ENCODE peak calls at places on chromosome 15, in four cellular contexts. One of them, this sample, is unnamed.
A peak's percentile ranks its signal among the peaks of the same experiment; 100 is the strongest.

GRCh38 chr15:59283717-59284336 is 77.2 kb downstream of the LDHAL6B start:
- DNase-seq in activated CD4-positive, alpha-beta T cell treated with anti-CD3 and anti-CD28 coated beads, Interleukin-2, amount 50 U/mL, for 48 hours: no peak
- DNase-seq in PC-3: peak; percentile 98
- DNase-seq in activated CD4-positive, CD25-positive, alpha-beta regulatory T cell treated with anti-CD3 and anti-CD28 coated beads, Interleukin-2, amount 50 U/mL, for 72 hours: no peak
- DNase-seq in this sample: no peak

GRCh38 chr15:71259866-71260265 is 144.6 kb downstream of the THSD4 start:
- DNase-seq in activated CD4-positive, alpha-beta T cell treated with anti-CD3 and anti-CD28 coated beads, Interleukin-2, amount 50 U/mL, for 48 hours: no peak
- DNase-seq in PC-3: no peak
- DNase-seq in activated CD4-positive, CD25-positive, alpha-beta regulatory T cell treated with anti-CD3 and anti-CD28 coated beads, Interleukin-2, amount 50 U/mL, for 72 hours: no peak
- DNase-seq in this sample: no peak

GRCh38 chr15:98561169-98561941 is 87.0 kb upstream of the IGF1R start:
- DNase-seq in activated CD4-positive, alpha-beta T cell treated with anti-CD3 and anti-CD28 coated beads, Interleukin-2, amount 50 U/mL, for 48 hours: no peak
- DNase-seq in PC-3: no peak
- DNase-seq in activated CD4-positive, CD25-positive, alpha-beta regulatory T cell treated with anti-CD3 and anti-CD28 coated beads, Interleukin-2, amount 50 U/mL, for 72 hours: no peak
- DNase-seq in this sample: no peak

GRCh38 chr15:58331562-58331902 is 100.3 kb upstream of the LIPC start:
- DNase-seq in activated CD4-positive, alpha-beta T cell treated with anti-CD3 and anti-CD28 coated beads, Interleukin-2, amount 50 U/mL, for 48 hours: no peak
- DNase-seq in PC-3: no peak
- DNase-seq in activated CD4-positive, CD25-positive, alpha-beta regulatory T cell treated with anti-CD3 and anti-CD28 coated beads, Interleukin-2, amount 50 U/mL, for 72 hours: no peak
- DNase-seq in this sample: no peak

GRCh38 chr15:70268698-70269251 is 171.1 kb upstream of the TLE3 start:
- DNase-seq in activated CD4-positive, alpha-beta T cell treated with anti-CD3 and anti-CD28 coated beads, Interleukin-2, amount 50 U/mL, for 48 hours: no peak
- DNase-seq in PC-3: no peak
- DNase-seq in activated CD4-positive, CD25-positive, alpha-beta regulatory T cell treated with anti-CD3 and anti-CD28 coated beads, Interleukin-2, amount 50 U/mL, for 72 hours: no peak
- DNase-seq in this sample: no peak

GRCh38 chr15:89998141-89998661 is 2.9 kb upstream of the ZNF710 start:
- DNase-seq in activated CD4-positive, alpha-beta T cell treated with anti-CD3 and anti-CD28 coated beads, Interleukin-2, amount 50 U/mL, for 48 hours: no peak
- DNase-seq in PC-3: peak; percentile 87
- DNase-seq in activated CD4-positive, CD25-positive, alpha-beta regulatory T cell treated with anti-CD3 and anti-CD28 coated beads, Interleukin-2, amount 50 U/mL, for 72 hours: no peak
- DNase-seq in this sample: no peak

GRCh38 chr15:36401586-36401966 is 177.8 kb upstream of the CDIN1 start:
- DNase-seq in activated CD4-positive, alpha-beta T cell treated with anti-CD3 and anti-CD28 coated beads, Interleukin-2, amount 50 U/mL, for 48 hours: no peak
- DNase-seq in PC-3: no peak
- DNase-seq in activated CD4-positive, CD25-positive, alpha-beta regulatory T cell treated with anti-CD3 and anti-CD28 coated beads, Interleukin-2, amount 50 U/mL, for 72 hours: no peak
- DNase-seq in this sample: no peak

GRCh38 chr15:52102468-52102867 is 10.1 kb downstream of the BCL2L10 start:
- DNase-seq in activated CD4-positive, alpha-beta T cell treated with anti-CD3 and anti-CD28 coated beads, Interleukin-2, amount 50 U/mL, for 48 hours: no peak
- DNase-seq in PC-3: peak; percentile 20
- DNase-seq in activated CD4-positive, CD25-positive, alpha-beta regulatory T cell treated with anti-CD3 and anti-CD28 coated beads, Interleukin-2, amount 50 U/mL, for 72 hours: no peak
- DNase-seq in this sample: no peak

GRCh38 chr15:67148196-67148701 is 82.8 kb downstream of the SMAD3 start:
- DNase-seq in activated CD4-positive, alpha-beta T cell treated with anti-CD3 and anti-CD28 coated beads, Interleukin-2, amount 50 U/mL, for 48 hours: no peak
- DNase-seq in PC-3: peak; percentile 94
- DNase-seq in activated CD4-positive, CD25-positive, alpha-beta regulatory T cell treated with anti-CD3 and anti-CD28 coated beads, Interleukin-2, amount 50 U/mL, for 72 hours: no peak
- DNase-seq in this sample: no peak

GRCh38 chr15:72491768-72492167 is 17.6 kb downstream of the ARIH1 start:
- DNase-seq in activated CD4-positive, alpha-beta T cell treated with anti-CD3 and anti-CD28 coated beads, Interleukin-2, amount 50 U/mL, for 48 hours: no peak
- DNase-seq in PC-3: peak; percentile 72
- DNase-seq in activated CD4-positive, CD25-positive, alpha-beta regulatory T cell treated with anti-CD3 and anti-CD28 coated beads, Interleukin-2, amount 50 U/mL, for 72 hours: no peak
- DNase-seq in this sample: no peak

GRCh38 chr15:41996921-41997592 is 23.8 kb downstream of the PLA2G4E start:
- DNase-seq in activated CD4-positive, alpha-beta T cell treated with anti-CD3 and anti-CD28 coated beads, Interleukin-2, amount 50 U/mL, for 48 hours: no peak
- DNase-seq in PC-3: no peak
- DNase-seq in activated CD4-positive, CD25-positive, alpha-beta regulatory T cell treated with anti-CD3 and anti-CD28 coated beads, Interleukin-2, amount 50 U/mL, for 72 hours: no peak
- DNase-seq in this sample: no peak

GRCh38 chr15:82999905-83000671 is 11.4 kb downstream of the C15orf40 start:
- DNase-seq in activated CD4-positive, alpha-beta T cell treated with anti-CD3 and anti-CD28 coated beads, Interleukin-2, amount 50 U/mL, for 48 hours: peak; percentile 21
- DNase-seq in PC-3: peak; percentile 75
- DNase-seq in activated CD4-positive, CD25-positive, alpha-beta regulatory T cell treated with anti-CD3 and anti-CD28 coated beads, Interleukin-2, amount 50 U/mL, for 72 hours: no peak
- DNase-seq in this sample: no peak

GRCh38 chr15:33098082-33099058 is 96.1 kb downstream of the FMN1 start:
- DNase-seq in activated CD4-positive, alpha-beta T cell treated with anti-CD3 and anti-CD28 coated beads, Interleukin-2, amount 50 U/mL, for 48 hours: no peak
- DNase-seq in PC-3: peak; percentile 95
- DNase-seq in activated CD4-positive, CD25-positive, alpha-beta regulatory T cell treated with anti-CD3 and anti-CD28 coated beads, Interleukin-2, amount 50 U/mL, for 72 hours: no peak
- DNase-seq in this sample: no peak

GRCh38 chr15:37981781-37982180 is 47.3 kb downstream of the TMCO5A start:
- DNase-seq in activated CD4-positive, alpha-beta T cell treated with anti-CD3 and anti-CD28 coated beads, Interleukin-2, amount 50 U/mL, for 48 hours: no peak
- DNase-seq in PC-3: peak; percentile 57
- DNase-seq in activated CD4-positive, CD25-positive, alpha-beta regulatory T cell treated with anti-CD3 and anti-CD28 coated beads, Interleukin-2, amount 50 U/mL, for 72 hours: no peak
- DNase-seq in this sample: no peak

GRCh38 chr15:70066422-70066821 is 31.3 kb downstream of the TLE3 start:
- DNase-seq in activated CD4-positive, alpha-beta T cell treated with anti-CD3 and anti-CD28 coated beads, Interleukin-2, amount 50 U/mL, for 48 hours: no peak
- DNase-seq in PC-3: no peak
- DNase-seq in activated CD4-positive, CD25-positive, alpha-beta regulatory T cell treated with anti-CD3 and anti-CD28 coated beads, Interleukin-2, amount 50 U/mL, for 72 hours: no peak
- DNase-seq in this sample: no peak

GRCh38 chr15:31279221-31280036 is 47.2 kb upstream of the KLF13 start:
- DNase-seq in activated CD4-positive, alpha-beta T cell treated with anti-CD3 and anti-CD28 coated beads, Interleukin-2, amount 50 U/mL, for 48 hours: no peak
- DNase-seq in PC-3: no peak
- DNase-seq in activated CD4-positive, CD25-positive, alpha-beta regulatory T cell treated with anti-CD3 and anti-CD28 coated beads, Interleukin-2, amount 50 U/mL, for 72 hours: no peak
- DNase-seq in this sample: peak; percentile 43

GRCh38 chr15:92714071-92714456 is 58.5 kb upstream of the FAM174B start:
- DNase-seq in activated CD4-positive, alpha-beta T cell treated with anti-CD3 and anti-CD28 coated beads, Interleukin-2, amount 50 U/mL, for 48 hours: no peak
- DNase-seq in PC-3: peak; percentile 51
- DNase-seq in activated CD4-positive, CD25-positive, alpha-beta regulatory T cell treated with anti-CD3 and anti-CD28 coated beads, Interleukin-2, amount 50 U/mL, for 72 hours: no peak
- DNase-seq in this sample: no peak

GRCh38 chr15:41630616-41631218 is 29.5 kb upstream of the MGA start:
- DNase-seq in activated CD4-positive, alpha-beta T cell treated with anti-CD3 and anti-CD28 coated beads, Interleukin-2, amount 50 U/mL, for 48 hours: no peak
- DNase-seq in PC-3: no peak
- DNase-seq in activated CD4-positive, CD25-positive, alpha-beta regulatory T cell treated with anti-CD3 and anti-CD28 coated beads, Interleukin-2, amount 50 U/mL, for 72 hours: no peak
- DNase-seq in this sample: no peak

GRCh38 chr15:31393441-31394091 is 66.9 kb downstream of the KLF13 start:
- DNase-seq in activated CD4-positive, alpha-beta T cell treated with anti-CD3 and anti-CD28 coated beads, Interleukin-2, amount 50 U/mL, for 48 hours: no peak
- DNase-seq in PC-3: no peak
- DNase-seq in activated CD4-positive, CD25-positive, alpha-beta regulatory T cell treated with anti-CD3 and anti-CD28 coated beads, Interleukin-2, amount 50 U/mL, for 72 hours: no peak
- DNase-seq in this sample: no peak

This sample was measured in suprapubic skin.